ENCODE peak calls at places on chromosome 17, in five cellular contexts. M, P, B, F and H are unnamed samples. For H3K4me1, the result is how much of the 10 kb centered on the place peaks cover.

GRCh38 chr17:28956112-28956511 is 4.8 kb upstream of the PHF12 start:
- DNase-seq in F (no peak), M (no peak), P (no peak), B (no peak), H (no peak)

GRCh38 chr17:4514206-4514605 is 15.5 kb downstream of the SPNS2 start:
- DNase-seq in B (no peak), F (peak), P (no peak), M (peak), H (no peak)

GRCh38 chr17:13355054-13355453 is 246.7 kb downstream of the HS3ST3A1 start:
- DNase-seq in P (no peak), M (no peak), B (no peak), F (no peak), H (no peak)

GRCh38 chr17:33086878-33087277 is 95.2 kb downstream of the SPACA3 start:
- DNase-seq in B (no peak), P (no peak), M (no peak), F (no peak), H (no peak)

GRCh38 chr17:2123467-2124251 is 68.8 kb downstream of the HIC1 start:
- DNase-seq in F (no peak), B (peak), P (no peak), M (no peak), H (no peak)

GRCh38 chr17:30240177-30240576 is 4.7 kb upstream of the SLC6A4 start:
- DNase-seq in M (no peak), F (no peak), B (no peak), P (no peak), H (peak)

GRCh38 chr17:65346166-65346565 is 209.0 kb downstream of the RGS9 start:
- DNase-seq in F (no peak), B (no peak), P (no peak), M (no peak), H (no peak)

GRCh38 chr17:50348522-50349240 is 2.8 kb downstream of the XYLT2 start:
- DNase-seq in M (no peak), P (no peak), F (no peak), B (peak), H (no peak)

GRCh38 chr17:47789611-47790520 is 31.7 kb downstream of the OSBPL7 start:
- DNase-seq in B (peak), M (peak), P (peak), F (peak), H (peak)

GRCh38 chr17:51263001-51263400 is 2.7 kb downstream of the UTP18 start:
- DNase-seq in B (peak), F (no peak), M (no peak), P (no peak), H (no peak)

GRCh38 chr17:3911271-3912053 is 4.8 kb downstream of the P2RX1 start:
- DNase-seq in B (no peak), P (peak), M (no peak), F (no peak), H (no peak)

GRCh38 chr17:28811594-28812135 is 30.9 kb downstream of the FAM222B start:
- DNase-seq in B (peak), M (no peak), P (no peak), F (no peak), H (no peak)

GRCh38 chr17:75267403-75268232 is 3.4 kb downstream of the MIF4GD start:
- DNase-seq in P (peak), F (no peak), B (no peak), M (no peak), H (no peak)

GRCh38 chr17:78101112-78101511 is 27.4 kb downstream of the TMC6 start:
- DNase-seq in P (no peak), F (no peak), M (no peak), B (no peak), H (no peak)

GRCh38 chr17:38355256-38355655 is 3.6 kb downstream of the SOCS7 start:
- DNase-seq in B (no peak), P (no peak), M (no peak), F (no peak), H (no peak)

GRCh38 chr17:35630530-35631148 is 43.5 kb downstream of the AP2B1 start:
- DNase-seq in M (no peak), P (no peak), B (peak), F (no peak), H (no peak)

GRCh38 chr17:68125471-68125870 is 89.9 kb downstream of the KPNA2 start:
- DNase-seq in P (no peak), B (no peak), M (no peak), F (no peak), H (no peak)

GRCh38 chr17:58535431-58535830 is 21.0 kb upstream of the MTMR4 start:
- DNase-seq in F (no peak), P (no peak), M (no peak), B (peak), H (no peak)

GRCh38 chr17:40309031-40309937 is at the start of gene RARA:
- DNase-seq in F (no peak), M (peak), B (no peak), P (no peak), H (no peak)

GRCh38 chr17:32267690-32268205 is 2.1 kb downstream of the RHBDL3 start:
- DNase-seq in F (no peak), B (no peak), P (no peak), M (peak), H (no peak)

GRCh38 chr17:71163813-71164122 is 957.1 kb upstream of the SOX9 start:
- DNase-seq in B (no peak), F (no peak), M (no peak), P (no peak), H (no peak)

GRCh38 chr17:77546772-77547201 is 406.0 kb downstream of the SEC14L1 start:
- DNase-seq in F (no peak), M (no peak), B (no peak), P (no peak), H (no peak)

GRCh38 chr17:27322026-27322425 is 28.1 kb downstream of the WSB1 start:
- DNase-seq in P (no peak), M (no peak), F (no peak), B (no peak), H (no peak)
- H3K4me1 ChIP-seq in P (under half), M (half or more), F (under half), B (under half), H (under half)

DNA sequence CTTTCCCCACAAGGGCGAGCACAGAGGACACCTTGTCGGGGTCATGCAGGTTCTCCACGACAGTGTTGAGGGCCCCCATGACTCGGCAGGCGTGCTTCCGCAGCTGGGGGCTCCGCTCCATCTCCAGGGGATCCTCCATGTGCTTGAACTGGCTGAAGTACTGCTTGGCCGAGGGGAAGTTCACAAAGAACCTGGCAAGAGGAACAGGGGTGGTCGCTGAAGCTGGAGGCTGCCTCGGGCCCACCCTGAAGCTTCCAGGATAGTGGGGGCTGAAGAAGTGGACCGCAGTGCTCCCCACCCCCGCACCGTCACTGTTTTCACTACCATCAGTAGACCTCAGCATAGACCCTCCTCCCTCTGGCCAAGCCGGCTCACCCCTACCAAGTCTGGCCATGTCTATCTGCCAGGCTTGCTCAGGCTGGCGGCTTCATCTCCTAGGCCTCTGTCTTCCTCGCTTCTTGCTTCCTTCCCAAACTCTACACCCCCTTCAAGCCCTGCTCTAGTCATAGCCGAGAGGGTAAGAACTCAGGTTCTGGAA is 5.9 kb downstream of the CYGB start:
- DNase-seq in P (no peak), F (no peak), B (no peak), M (no peak), H (no peak)
- H3K27ac ChIP-seq in P (no peak), F (peak), B (peak), M (peak), H (peak)

DNA sequence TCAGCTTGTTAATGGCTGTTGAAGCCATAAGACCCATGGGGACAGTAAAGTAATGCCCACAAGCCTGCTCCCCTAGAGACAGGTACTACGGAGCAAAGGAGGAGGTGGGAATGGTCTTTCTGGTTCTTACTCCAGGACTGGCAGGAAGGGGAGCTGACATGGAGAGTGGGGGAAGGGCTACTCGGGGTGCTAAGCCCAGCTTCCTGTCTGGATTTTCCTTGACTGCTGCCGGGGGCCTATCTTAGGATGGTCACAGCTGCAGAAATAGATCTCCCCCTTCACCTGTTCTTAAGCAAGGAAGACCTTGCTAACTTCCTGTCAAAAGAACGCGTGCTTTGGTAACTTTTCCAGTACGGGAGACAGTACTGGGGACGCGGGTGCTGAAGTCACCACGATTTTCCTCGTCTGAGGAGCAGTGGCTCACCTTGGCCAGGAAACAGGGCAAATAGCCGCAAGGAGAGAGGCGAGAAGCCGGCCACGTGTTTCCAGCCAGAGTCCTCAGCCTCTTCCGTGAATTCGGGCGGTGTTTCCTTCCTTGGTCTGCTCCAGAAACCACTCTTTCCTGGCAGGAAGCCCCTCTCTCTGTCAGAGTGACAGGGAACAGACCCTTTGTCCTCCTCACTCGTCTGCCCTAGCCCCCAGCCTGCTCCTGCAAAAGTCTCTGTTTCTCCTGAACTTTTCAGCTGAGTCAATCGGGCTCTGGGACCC is 656 bp upstream of the PRR29 start:
- DNase-seq in P (no peak), M (peak), F (peak), B (no peak), H (no peak)
- H3K4me3 ChIP-seq in P (peak), M (peak), F (peak), B (no peak), H (no peak)

GRCh38 chr17:79799174-79799537 is 2.3 kb upstream of the CBX8 start:
- DNase-seq in B (no peak), P (no peak), F (no peak), M (no peak), H (no peak)

GRCh38 chr17:79799538-79800324 is 2.9 kb upstream of the CBX8 start:
- DNase-seq in P (no peak), B (no peak), F (no peak), M (no peak), H (no peak)

GRCh38 chr17:79796570-79797491 is at the start of gene CBX8:
- DNase-seq in B (peak), P (peak), M (peak), F (peak), H (peak)

GRCh38 chr17:79797492-79798295 is 817 bp upstream of the CBX8 start:
- DNase-seq in B (no peak), P (no peak), M (no peak), F (no peak), H (no peak)

GRCh38 chr17:79798296-79799173 is 1.7 kb upstream of the CBX8 start:
- DNase-seq in M (no peak), F (no peak), B (no peak), P (no peak), H (no peak)
- H3K4me1 ChIP-seq in M (half or more), F (under half), B (under half), P (half or more), H (half or more)

DNA sequence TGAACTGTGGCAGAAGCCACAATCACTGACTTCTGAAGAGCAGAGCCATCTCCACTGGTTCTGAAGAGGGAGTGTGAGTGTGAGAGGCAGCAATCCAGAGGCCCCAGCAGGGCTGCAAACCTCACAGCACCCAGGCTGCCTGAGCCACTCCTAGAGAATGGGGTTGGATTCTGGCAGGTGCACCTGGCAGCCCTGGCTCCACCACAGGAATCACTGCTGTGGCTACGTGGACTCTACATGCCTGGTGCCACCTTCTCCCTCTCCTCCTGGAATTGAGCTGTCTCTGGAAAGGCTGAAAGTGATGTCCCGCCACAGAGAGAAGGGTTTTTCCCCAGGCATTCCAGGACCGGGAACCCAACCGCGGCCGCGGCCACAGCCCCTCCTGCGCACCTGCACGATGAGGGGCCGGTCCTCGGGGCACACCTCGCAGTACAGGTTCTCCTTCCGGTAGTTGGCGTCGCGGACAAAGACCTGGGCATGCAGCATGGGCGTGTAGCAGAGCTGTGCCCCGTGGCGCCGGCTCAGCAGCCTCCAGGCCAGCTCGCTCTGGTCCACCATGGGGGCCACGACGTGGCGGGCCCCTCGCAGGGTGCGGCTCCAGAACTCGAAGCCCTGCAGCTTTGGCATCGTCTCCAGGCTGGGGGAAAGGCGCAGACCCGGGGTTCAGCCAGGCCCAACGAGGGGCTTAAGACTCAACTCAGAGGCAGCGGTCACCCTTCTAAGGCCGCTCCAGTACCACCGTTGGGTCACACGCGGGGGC is 991 bp downstream of the DUS1L start:
- DNase-seq in P (no peak), F (no peak), B (no peak), M (no peak), H (no peak)
- H3K27ac ChIP-seq in P (peak), F (peak), B (peak), M (peak), H (peak)

GRCh38 chr17:6444573-6445335 is 499 bp downstream of the PIMREG start:
- DNase-seq in M (no peak), B (no peak), P (no peak), F (no peak), H (no peak)
- H3K4me3 ChIP-seq in M (peak), B (peak), P (peak), F (peak), H (peak)

DNA sequence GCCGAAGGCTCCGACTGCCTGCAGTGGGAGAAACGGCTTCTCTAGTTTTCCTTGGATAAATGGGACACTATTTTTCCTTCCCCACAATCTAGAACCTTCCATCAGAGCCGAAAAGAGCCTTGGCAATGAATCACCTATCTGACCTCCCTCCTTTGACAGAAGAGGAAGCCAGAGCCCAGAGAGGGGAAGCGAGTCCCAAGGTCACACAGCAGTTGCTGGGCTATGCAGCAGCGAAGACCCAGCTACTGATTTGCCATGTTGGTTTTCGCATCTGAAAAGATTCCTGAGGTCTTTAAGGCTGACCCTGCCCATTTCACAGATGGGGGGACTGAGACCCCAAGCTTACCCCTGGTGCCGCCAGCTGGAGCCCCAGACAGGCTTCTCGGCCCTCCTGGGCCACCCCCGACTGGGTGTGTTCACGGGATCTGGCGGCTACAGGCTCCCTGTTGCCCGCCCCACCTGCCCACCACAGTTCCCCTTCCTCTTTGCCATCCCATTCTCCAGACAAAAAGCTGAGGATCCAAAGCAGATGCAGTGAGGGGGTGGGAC is 45.9 kb downstream of the RAI1 start:
- DNase-seq in M (no peak), B (no peak), P (no peak), F (no peak), H (no peak)
- H3K4me1 ChIP-seq in M (half or more), B (under half), P (under half), F (under half), H (under half)

DNA sequence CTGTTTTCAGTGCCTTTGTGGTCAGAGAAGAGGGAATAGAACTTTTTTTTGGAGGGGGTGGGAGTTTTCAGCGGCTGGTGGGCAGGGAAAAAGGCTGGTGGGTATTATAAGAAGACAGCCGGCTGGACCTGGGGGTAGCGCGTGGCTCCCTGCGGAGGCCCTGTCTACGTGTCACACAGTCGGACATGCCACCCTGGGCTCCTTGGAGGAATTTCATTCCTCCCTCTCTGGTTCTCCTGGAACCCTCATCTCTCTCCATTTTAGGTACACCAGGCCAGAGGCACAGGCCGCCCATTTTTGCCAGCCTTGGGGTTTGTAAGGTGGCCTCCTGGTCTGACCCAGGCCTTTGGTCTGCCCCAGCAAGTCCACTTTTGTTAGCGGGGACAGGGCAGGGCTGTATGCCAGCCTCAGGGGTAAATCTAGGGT is 908 bp downstream of the FKBP10 start:
- DNase-seq in F (no peak), M (no peak), B (no peak), P (no peak), H (no peak)
- H3K27ac ChIP-seq in F (peak), M (no peak), B (peak), P (no peak), H (peak)